ENCODE peak calls at places on chromosomes 5 and 9, in eight cellular contexts. Y is HCT116; J is keratinocyte; O is left lung; L is colonic mucosa; W is right atrium auricular region; T is CD8-positive, alpha-beta memory T cell; A is heart right ventricle. U is an unnamed sample.

GRCh38 chr5:42807722-42808447 is 3.8 kb downstream of the SELENOP start:
- DNase-seq in O (no peak), T (no peak), Y (no peak), A (no peak), L (no peak), J (no peak), W (no peak), U (no peak)

GRCh38 chr9:86575825-86576488 is 221.7 kb upstream of the TUT7 start:
- DNase-seq in L (no peak), A (peak), O (no peak), W (no peak), J (no peak), T (no peak), Y (no peak), U (no peak)

GRCh38 chr9:135152608-135153337 is 65.3 kb downstream of the OLFM1 start:
- DNase-seq in O (no peak), T (no peak), J (no peak), W (no peak), A (no peak), L (no peak), Y (peak), U (no peak)

GRCh38 chr9:113988951-113989780 is 88.9 kb downstream of the AMBP start:
- DNase-seq in W (peak), Y (no peak), A (peak), T (no peak), L (no peak), J (no peak), O (peak), U (no peak)

GRCh38 chr9:118529624-118530214 is 825.5 kb downstream of the TLR4 start:
- DNase-seq in O (no peak), W (no peak), J (no peak), A (no peak), Y (no peak), L (no peak), T (no peak), U (no peak)

GRCh38 chr9:89996106-89996505 is 391.3 kb downstream of the GADD45G start:
- DNase-seq in Y (no peak), A (no peak), W (no peak), T (no peak), L (peak), J (no peak), O (no peak), U (no peak)

GRCh38 chr5:139658928-139659667 is 10.9 kb downstream of the CXXC5 start:
- DNase-seq in O (no peak), Y (no peak), J (no peak), T (no peak), W (peak), L (peak), A (peak), U (no peak)

GRCh38 chr5:179060116-179061008 is at the start of gene ZNF354C:
- DNase-seq in O (peak), W (peak), T (peak), J (peak), A (peak), L (peak), Y (no peak), U (peak)

GRCh38 chr5:56815657-56816545 is 552 bp downstream of the MAP3K1 start:
- DNase-seq in A (peak), T (peak), L (peak), O (peak), Y (no peak), W (no peak), J (no peak), U (peak)

GRCh38 chr9:132877818-132878694 is at the start of gene AK8:
- DNase-seq in J (no peak), Y (peak), L (peak), W (peak), A (peak), O (peak), T (peak), U (peak)

GRCh38 chr9:132878695-132879064 is at the start of gene SPACA9:
- DNase-seq in J (no peak), W (peak), L (peak), T (peak), Y (peak), A (peak), O (peak), U (no peak)

GRCh38 chr9:132880311-132880661 is 1.6 kb downstream of the SPACA9 start:
- DNase-seq in T (no peak), O (no peak), Y (no peak), L (no peak), J (no peak), W (no peak), A (no peak), U (no peak)

GRCh38 chr9:132881826-132882225 is 3.1 kb downstream of the SPACA9 start:
- DNase-seq in O (no peak), L (no peak), A (no peak), W (no peak), T (no peak), J (no peak), Y (no peak), U (no peak)

GRCh38 chr9:132879443-132880310 is 979 bp downstream of the SPACA9 start:
- DNase-seq in J (no peak), Y (no peak), T (no peak), A (no peak), W (no peak), L (no peak), O (no peak), U (no peak)
- H3K4me3 ChIP-seq in J (no peak), Y (no peak), T (no peak), A (no peak), W (no peak), L (no peak), O (peak), U (no peak)

DNA sequence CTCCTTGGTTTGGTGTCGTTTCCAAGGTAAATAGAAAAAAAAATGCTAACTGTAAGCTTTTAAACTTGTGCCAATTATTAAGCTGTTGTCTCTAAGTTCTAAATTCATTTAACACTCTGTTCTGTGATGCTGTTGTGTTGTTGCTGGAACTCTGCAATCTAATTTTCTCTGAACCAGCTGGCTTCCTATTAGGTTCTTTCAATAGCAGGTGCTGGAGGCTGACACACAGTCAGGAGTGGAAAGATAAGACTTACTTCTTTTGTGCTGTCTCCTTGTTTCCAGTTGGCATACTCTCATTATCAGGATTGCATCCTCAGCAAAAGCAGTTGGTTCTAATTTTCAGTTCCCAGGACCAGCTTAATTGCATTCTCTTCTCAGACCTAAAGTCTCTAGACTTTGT is 1252.6 kb upstream of the NUDT12 start:
- DNase-seq in Y (no peak), J (no peak), L (no peak), T (no peak), A (no peak), O (no peak), W (no peak), U (no peak)
- H3K27ac ChIP-seq in Y (no peak), J (no peak), L (no peak), T (no peak), A (no peak), O (no peak), W (no peak), U (no peak)

GRCh38 chr5:38534122-38534408 is 22.4 kb downstream of the LIFR start:
- DNase-seq in Y (no peak), L (no peak), A (no peak), J (no peak), T (no peak), W (no peak), O (no peak), U (no peak)
- H3K4me3 ChIP-seq in Y (no peak), L (no peak), A (no peak), J (no peak), T (no peak), W (no peak), O (no peak), U (no peak)

GRCh38 chr5:142314129-142314528 is 10.7 kb downstream of the SPRY4 start:
- DNase-seq in A (no peak), Y (no peak), W (no peak), L (no peak), T (no peak), O (no peak), J (no peak), U (no peak)

GRCh38 chr5:142316681-142317080 is 8.1 kb downstream of the SPRY4 start:
- DNase-seq in O (no peak), T (no peak), Y (no peak), J (no peak), W (no peak), A (no peak), L (no peak), U (no peak)

GRCh38 chr5:142316051-142316450 is 8.8 kb downstream of the SPRY4 start:
- DNase-seq in J (no peak), A (no peak), L (no peak), O (no peak), T (peak), W (no peak), Y (no peak), U (peak)

GRCh38 chr5:142314606-142315005 is 10.2 kb downstream of the SPRY4 start:
- DNase-seq in O (no peak), T (no peak), Y (no peak), W (no peak), L (no peak), A (no peak), J (no peak), U (no peak)

DNA sequence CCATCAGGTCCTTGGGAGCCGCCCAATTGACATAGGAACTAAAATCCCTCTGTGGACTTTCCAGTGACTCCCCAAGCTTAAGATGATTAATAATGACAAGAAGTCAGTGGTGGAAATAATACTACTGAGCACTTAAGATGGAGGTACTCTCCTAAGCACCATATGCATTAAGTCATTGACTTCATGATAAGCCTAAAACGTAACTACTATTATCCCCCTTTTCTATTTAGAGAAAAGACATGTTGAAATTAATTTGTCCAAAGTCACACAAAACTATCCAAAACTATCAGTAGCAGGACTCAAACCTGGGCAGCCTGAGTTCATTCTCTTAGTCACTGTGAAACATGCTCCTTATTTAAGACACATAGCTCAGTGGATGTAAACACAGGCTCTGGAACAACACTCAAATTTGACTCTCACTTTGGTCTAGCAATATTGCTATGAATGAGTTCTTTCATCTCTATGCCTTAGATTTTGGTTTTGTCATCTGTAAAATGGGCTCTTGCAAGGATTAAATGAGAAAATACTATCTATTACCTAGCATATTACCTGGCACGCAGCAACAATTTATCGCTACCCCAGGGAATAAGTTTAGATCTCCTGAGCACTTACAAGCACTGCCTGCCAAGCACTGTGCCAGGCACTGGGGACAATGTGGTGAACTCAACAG is 9.5 kb downstream of the SPRY4 start:
- DNase-seq in T (no peak), A (no peak), W (no peak), O (no peak), L (no peak), J (no peak), Y (no peak), U (no peak)
- H3K27ac ChIP-seq in T (no peak), A (peak), W (peak), O (peak), L (no peak), J (no peak), Y (no peak), U (no peak)

GRCh38 chr9:129962889-129963703 is 79.9 kb downstream of the FNBP1 start:
- DNase-seq in O (peak), L (peak), Y (no peak), J (no peak), W (peak), A (no peak), T (peak), U (peak)
- H3K4me3 ChIP-seq in O (peak), L (peak), Y (no peak), J (peak), W (peak), A (peak), T (peak), U (peak)

GRCh38 chr9:34086889-34087288 is 38.2 kb upstream of the UBAP2 start:
- DNase-seq in L (no peak), W (no peak), Y (no peak), O (no peak), A (no peak), T (no peak), J (no peak), U (no peak)
- H3K27ac ChIP-seq in L (no peak), W (peak), Y (no peak), O (no peak), A (peak), T (no peak), J (no peak), U (no peak)

GRCh38 chr9:38423939-38424843 is at the start of gene IGFBPL1:
- DNase-seq in J (no peak), L (no peak), W (no peak), O (no peak), A (no peak), Y (no peak), T (no peak), U (peak)
- H3K4me3 ChIP-seq in J (no peak), L (peak), W (peak), O (peak), A (peak), Y (no peak), T (no peak), U (no peak)

DNA sequence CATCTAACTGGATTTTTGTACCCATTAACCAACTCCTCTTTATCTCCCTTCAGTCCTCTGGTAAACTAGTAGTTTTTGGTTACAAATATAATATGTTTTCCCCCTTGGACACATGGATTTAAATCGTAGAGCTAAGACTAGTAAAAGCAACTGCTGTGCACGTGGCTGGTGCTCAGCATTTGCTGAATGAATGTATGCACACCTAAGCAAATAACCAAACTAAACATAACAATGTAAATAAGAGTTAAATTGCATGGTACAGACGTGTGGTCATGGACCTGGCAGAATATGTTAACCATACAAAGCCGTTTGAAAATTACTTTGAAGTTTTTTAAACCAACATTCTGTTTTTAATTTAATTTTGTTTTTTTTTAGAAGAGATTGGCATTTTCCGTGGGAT is 65.2 kb upstream of the FYB1 start:
- DNase-seq in W (no peak), T (no peak), Y (no peak), A (no peak), O (no peak), L (no peak), J (no peak), U (no peak)
- H3K27ac ChIP-seq in W (no peak), T (no peak), Y (no peak), A (no peak), O (no peak), L (no peak), J (no peak), U (no peak)

DNA sequence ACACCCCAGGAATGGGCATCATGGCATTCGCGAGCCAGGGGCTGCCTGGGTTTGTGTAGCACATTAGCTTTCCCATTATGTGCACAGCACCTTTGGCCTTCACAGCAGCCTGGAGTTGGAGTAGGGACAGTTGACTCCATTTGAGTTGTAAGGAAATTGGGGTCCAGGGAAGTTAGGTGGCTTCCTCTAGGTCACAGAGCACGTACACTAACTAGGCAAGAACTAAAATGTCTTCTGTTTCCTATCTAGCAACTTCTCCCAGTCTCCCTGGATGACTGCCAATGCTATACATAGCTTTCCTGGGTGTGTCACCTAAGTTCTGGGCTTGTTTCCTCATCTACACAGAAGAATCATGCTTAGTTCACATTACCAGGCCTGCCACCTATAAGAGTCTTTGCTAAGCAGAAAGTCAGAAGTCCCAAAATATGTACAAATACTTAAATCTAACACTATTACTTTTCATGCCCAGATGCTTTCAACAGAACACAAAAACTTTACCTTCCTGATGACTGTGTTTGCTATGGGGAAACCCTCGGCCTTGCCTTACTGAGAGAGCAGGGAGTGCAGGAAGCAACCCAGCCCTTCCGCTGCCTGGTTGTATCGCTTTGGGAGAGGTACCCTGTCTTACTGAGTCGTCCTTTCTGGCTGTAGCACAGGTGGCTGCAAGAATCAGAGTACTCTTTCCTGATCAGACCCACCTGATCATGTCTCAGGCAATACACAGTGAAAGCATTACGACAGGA is 12.0 kb downstream of the MACROH2A1 start:
- DNase-seq in J (peak), Y (peak), A (no peak), L (peak), W (no peak), T (no peak), O (no peak), U (no peak)
- H3K4me3 ChIP-seq in J (no peak), Y (no peak), A (no peak), L (no peak), W (no peak), T (no peak), O (no peak), U (no peak)